ENCODE peak calls at places on chromosomes 7 and 10, in five cellular contexts. G, Y, Q, B and R are unnamed samples.
A peak's percentile ranks its signal among the peaks of the same experiment; 100 is the strongest.

GRCh38 chr7:35508623-35509400 is 186.1 kb downstream of the HERPUD2 start:
- DNase-seq in G (no peak), Q (no peak), Y (no peak), B (no peak), R (no peak)

GRCh38 chr10:93465806-93466675 is 16.1 kb downstream of the MYOF start:
- DNase-seq in Y (no peak), B (no peak), Q (peak; percentile 90), G (peak; percentile 97), R (no peak)

GRCh38 chr7:49855281-49855980 is 82.0 kb downstream of the VWC2 start:
- DNase-seq in B (no peak), Q (no peak), Y (peak; percentile 42), G (no peak), R (no peak)

GRCh38 chr7:96093435-96093834 is 228.5 kb downstream of the SLC25A13 start:
- DNase-seq in B (no peak), G (peak; percentile 41), Q (peak; percentile 91), Y (no peak), R (no peak)

GRCh38 chr7:39621261-39621660 is 2.1 kb upstream of the RALA start:
- DNase-seq in Q (peak; percentile 97), B (no peak), Y (no peak), G (peak; percentile 74), R (no peak)

GRCh38 chr7:116443646-116444045 is 55.9 kb upstream of the CAV2 start:
- DNase-seq in Q (no peak), G (no peak), Y (no peak), B (no peak), R (no peak)

GRCh38 chr10:90847436-90847835 is 10.4 kb downstream of the HTR7 start:
- DNase-seq in Y (no peak), G (no peak), Q (peak; percentile 37), B (no peak), R (no peak)

GRCh38 chr7:116706668-116707126 is 34.7 kb downstream of the MET start:
- DNase-seq in B (no peak), Y (no peak), Q (no peak), G (peak; percentile 12), R (no peak)

GRCh38 chr10:69451209-69451783 is at the start of gene TSPAN15:
- DNase-seq in Q (peak; percentile 46), Y (peak; percentile 97), B (peak; percentile 88), G (peak; percentile 86), R (peak; percentile 88)

GRCh38 chr7:38321515-38321944 is 48.1 kb upstream of the TARP start:
- DNase-seq in Y (no peak), G (peak; percentile 41), Q (peak; percentile 82), B (no peak), R (no peak)

GRCh38 chr7:103824251-103824650 is 165.2 kb downstream of the RELN start:
- DNase-seq in Q (no peak), Y (no peak), G (no peak), B (no peak), R (no peak)

GRCh38 chr7:90383879-90384278 is 19.4 kb upstream of the CLDN12 start:
- DNase-seq in Y (no peak), B (no peak), G (peak; percentile 43), Q (peak; percentile 79), R (no peak)

GRCh38 chr7:50659329-50659965 is 94.2 kb upstream of the DDC start:
- DNase-seq in Y (no peak), B (no peak), Q (no peak), G (no peak), R (no peak)

GRCh38 chr7:35630024-35630423 is 64.9 kb downstream of the HERPUD2 start:
- DNase-seq in Y (no peak), Q (no peak), G (no peak), B (no peak), R (no peak)

GRCh38 chr7:102042016-102042656 is 224.7 kb downstream of the CUX1 start:
- DNase-seq in G (peak; percentile 30), Y (no peak), Q (peak; percentile 86), B (no peak), R (no peak)

GRCh38 chr10:70115948-70116682 is 16.5 kb downstream of the AIFM2 start:
- DNase-seq in Y (peak; percentile 76), Q (peak; percentile 9), B (no peak), G (peak; percentile 51), R (peak; percentile 57)

GRCh38 chr7:119472398-119473038 is 800.5 kb upstream of the KCND2 start:
- DNase-seq in Y (peak; percentile 43), B (peak; percentile 5), Q (no peak), G (no peak), R (no peak)

GRCh38 chr7:72335561-72336381 is 76.4 kb downstream of the CALN1 start:
- DNase-seq in B (no peak), Q (no peak), Y (peak; percentile 70), G (no peak), R (no peak)

GRCh38 chr7:120472892-120473291 is 199.9 kb downstream of the KCND2 start:
- DNase-seq in Y (no peak), B (no peak), G (no peak), Q (no peak), R (no peak)

GRCh38 chr10:115968236-115968635 is 304.8 kb downstream of the GFRA1 start:
- DNase-seq in G (no peak), B (no peak), Q (no peak), Y (no peak), R (no peak)

GRCh38 chr7:152464312-152465117 is 28.7 kb upstream of the KMT2C start:
- DNase-seq in Q (peak; percentile 72), Y (peak; percentile 58), G (peak; percentile 86), B (no peak), R (peak; percentile 43)

GRCh38 chr7:152459724-152460251 is 24.0 kb upstream of the KMT2C start:
- DNase-seq in G (peak; percentile 30), B (no peak), Q (peak; percentile 40), Y (no peak), R (no peak)

GRCh38 chr7:152465118-152465387 is 29.2 kb upstream of the KMT2C start:
- DNase-seq in Y (no peak), B (no peak), G (no peak), Q (no peak), R (no peak)

GRCh38 chr7:152463714-152464311 is 28.0 kb upstream of the KMT2C start:
- DNase-seq in Y (peak; percentile 99), G (peak; percentile 99), Q (peak; percentile 98), B (peak; percentile 94), R (peak; percentile 99)

GRCh38 chr7:152462995-152463713 is 27.4 kb upstream of the KMT2C start:
- DNase-seq in G (peak; percentile 83), B (no peak), Y (no peak), Q (peak; percentile 55), R (peak; percentile 70)
- H2BK15ac ChIP-seq in G (no peak overlapping the region), B (no peak overlapping the region), Y (no peak overlapping the region), Q (no peak overlapping the region), R (no peak overlapping the region)

DNA sequence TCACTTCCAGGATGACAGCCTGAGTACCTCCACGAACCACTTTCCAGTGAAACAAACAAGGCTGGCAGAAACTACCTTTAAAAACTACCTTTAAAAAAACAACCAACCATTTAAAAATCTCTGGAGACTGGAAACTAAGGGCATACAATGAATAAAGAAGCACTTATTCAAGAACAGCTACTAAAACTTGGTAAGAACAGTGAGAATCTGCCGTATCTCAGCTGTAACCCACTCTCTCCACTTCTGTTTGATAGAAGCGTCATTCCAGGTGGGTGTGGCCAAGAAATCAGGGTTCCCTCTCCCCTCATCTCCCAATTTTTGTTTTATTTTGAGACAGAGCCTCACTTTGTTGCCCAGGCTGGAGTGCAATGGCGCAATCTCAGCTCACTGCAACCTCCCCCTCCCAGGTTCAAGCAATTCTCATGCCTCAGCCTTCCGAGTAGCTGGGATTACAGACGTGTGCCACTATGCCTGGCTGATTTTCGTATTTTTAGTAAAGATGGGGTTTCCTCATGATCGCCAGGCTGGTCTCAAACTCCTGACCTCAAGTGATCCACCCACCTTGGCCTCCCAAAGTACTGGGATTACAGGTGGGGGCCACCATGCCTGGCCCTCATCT is 158.8 kb upstream of the CHST15 start:
- DNase-seq in Y (no peak), B (no peak), G (no peak), Q (no peak), R (no peak)
- H4K91ac ChIP-seq in Y (no peak overlapping the region), B (no peak overlapping the region), G (no peak overlapping the region), Q (no peak overlapping the region), R (no peak overlapping the region)

GRCh38 chr10:103660364-103661197 is 167.1 kb downstream of the NEURL1 start:
- DNase-seq in G (no peak), B (no peak), Q (peak; percentile 48), Y (no peak), R (no peak)
- H3K9ac ChIP-seq in G (peak overlapping the region; percentile 94), B (no peak overlapping the region), Q (peak overlapping the region; percentile 81), Y (no peak overlapping the region), R (peak overlapping the region; percentile 79)

GRCh38 chr10:21281173-21281572 is 244.3 kb downstream of the SKIDA1 start:
- DNase-seq in Q (no peak), G (no peak), Y (no peak), B (no peak), R (no peak)

GRCh38 chr10:21285742-21286311 is 239.7 kb downstream of the SKIDA1 start:
- DNase-seq in Q (peak; percentile 21), B (no peak), Y (no peak), G (no peak), R (no peak)

GRCh38 chr10:21285207-21285606 is 240.3 kb downstream of the SKIDA1 start:
- DNase-seq in Q (no peak), Y (no peak), G (no peak), B (no peak), R (no peak)

GRCh38 chr10:21281765-21282484 is 243.6 kb downstream of the SKIDA1 start:
- DNase-seq in Y (peak; percentile 91), B (peak; percentile 88), Q (no peak), G (no peak), R (no peak)

DNA sequence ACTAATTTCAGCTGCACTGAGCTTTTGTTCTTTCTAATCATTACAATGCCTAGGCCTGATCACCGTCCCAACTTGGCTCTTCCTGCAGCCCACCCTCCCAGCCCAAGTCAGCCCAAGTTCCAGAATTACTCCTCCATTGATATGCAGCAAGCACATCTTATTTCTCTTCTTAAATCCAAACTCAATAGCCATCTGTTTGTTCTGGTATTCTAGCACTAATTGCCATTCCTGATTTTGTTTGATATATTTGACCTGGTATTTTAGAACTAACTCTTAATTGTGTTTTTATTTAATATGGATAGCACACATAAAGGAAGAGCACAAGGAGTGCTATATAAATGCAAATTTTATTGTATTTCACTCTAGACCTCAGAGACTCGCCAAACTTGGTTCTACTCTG is 241.2 kb downstream of the SKIDA1 start:
- DNase-seq in Q (no peak), G (no peak), Y (no peak), B (no peak), R (no peak)
- H2BK15ac ChIP-seq in Q (no peak overlapping the region), G (no peak overlapping the region), Y (no peak overlapping the region), B (no peak overlapping the region), R (no peak overlapping the region)

GRCh38 chr7:74289660-74290589 is 718 bp downstream of the CLIP2 start:
- DNase-seq in Q (no peak), B (no peak), G (no peak), Y (no peak), R (no peak)
- H4K91ac ChIP-seq in Q (peak overlapping the region; percentile 70), B (peak overlapping the region; percentile 59), G (peak overlapping the region; percentile 73), Y (no peak overlapping the region), R (no peak overlapping the region)

DNA sequence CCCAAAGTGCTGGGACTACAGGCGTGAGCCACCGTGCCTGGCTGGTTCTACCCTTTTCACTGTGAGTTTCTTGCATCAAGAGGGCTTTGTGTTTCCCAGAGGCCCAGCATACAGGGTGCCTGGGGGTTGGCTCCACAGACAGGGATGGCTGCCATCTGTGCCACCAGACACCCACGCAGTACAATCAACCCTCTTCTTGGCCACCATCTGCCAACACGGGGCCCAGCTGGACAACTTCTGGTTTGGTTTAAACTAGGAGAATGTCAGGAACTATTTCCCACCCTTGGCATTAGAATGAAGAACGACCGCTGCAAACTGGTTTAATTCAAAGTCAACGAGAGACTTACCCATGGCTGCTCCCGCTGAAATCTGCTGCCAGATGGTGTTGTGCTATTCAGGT is 27.9 kb downstream of the NMT2 start:
- DNase-seq in B (no peak), Y (no peak), G (no peak), Q (no peak), R (no peak)
- H3K9ac ChIP-seq in B (no peak overlapping the region), Y (no peak overlapping the region), G (no peak overlapping the region), Q (no peak overlapping the region), R (no peak overlapping the region)